ENCODE peak calls at places on chromosomes 12 and 14, in four cellular contexts. V is lower leg skin, N is fibroblast of the aortic adventitia, X is upper lobe of right lung. J is an unnamed sample.
A peak's percentile ranks its signal among the peaks of the same experiment; 100 is the strongest.

GRCh38 chr14:77872971-77873370 is 73.1 kb downstream of the ADCK1 start:
- DNase-seq in N (no peak), V (no peak), X (no peak), J (no peak)

GRCh38 chr14:66698503-66698902 is 190.6 kb downstream of the GPHN start:
- DNase-seq in X (no peak), N (no peak), V (no peak), J (no peak)

GRCh38 chr12:95574030-95574429 is 22.8 kb upstream of the USP44 start:
- DNase-seq in N (no peak), V (no peak), X (no peak), J (no peak)

GRCh38 chr14:75832621-75833297 is 149.0 kb downstream of the TGFB3 start:
- DNase-seq in X (no peak), N (peak; percentile 61), V (no peak), J (peak; percentile 95)

GRCh38 chr14:51327376-51327775 is 87.3 kb downstream of the TMX1 start:
- DNase-seq in V (no peak), N (peak; percentile 61), X (no peak), J (peak; percentile 46)

GRCh38 chr12:94553130-94553519 is 93.5 kb upstream of the CEP83 start:
- DNase-seq in N (peak; percentile 88), V (no peak), X (no peak), J (peak; percentile 87)

GRCh38 chr12:102061096-102061555 is 665 bp downstream of the WASHC3 start:
- DNase-seq in V (no peak), N (peak; percentile 26), X (no peak), J (no peak)

GRCh38 chr14:102784892-102785597 is 7.8 kb downstream of the TRAF3 start:
- DNase-seq in V (no peak), X (no peak), N (no peak), J (peak; percentile 69)

GRCh38 chr14:56808314-56809201 is 1.7 kb downstream of the OTX2 start:
- DNase-seq in N (no peak), V (no peak), X (no peak), J (no peak)

GRCh38 chr12:111438501-111438900 is 32.8 kb downstream of the SH2B3 start:
- DNase-seq in V (no peak), X (no peak), N (peak; percentile 44), J (peak; percentile 60)

GRCh38 chr14:76472199-76472723 is 96.3 kb downstream of the ESRRB start:
- DNase-seq in V (no peak), N (no peak), X (no peak), J (no peak)

GRCh38 chr12:121980211-121980891 is 41.3 kb upstream of the BCL7A start:
- DNase-seq in N (no peak), X (no peak), V (no peak), J (peak; percentile 36)
- H3K4me3 ChIP-seq in N (no peak overlapping the region), X (no peak overlapping the region), V (no peak overlapping the region), J (no peak overlapping the region)

GRCh38 chr14:30657606-30658163 is 35.6 kb downstream of the SCFD1 start:
- DNase-seq in N (peak; percentile 21), V (no peak), X (no peak), J (peak; percentile 14)
- TF ChIP-seq CTCF in N (peak; percentile 46), V (no peak), X (peak; percentile 34), J (peak; percentile 25)

GRCh38 chr14:20608383-20609095 is 17.4 kb upstream of the RNASE12 start:
- DNase-seq in X (no peak), N (no peak), V (no peak), J (no peak)
- H3K4me3 ChIP-seq in X (no peak overlapping the region), N (no peak overlapping the region), V (no peak overlapping the region), J (no peak overlapping the region)

GRCh38 chr12:4266990-4267389 is 6.6 kb upstream of the CCND2 start:
- DNase-seq in X (no peak), N (no peak), V (no peak), J (no peak)
- TF ChIP-seq CTCF in X (no peak), N (no peak), V (no peak), J (no peak)

GRCh38 chr12:53961025-53961761 is 6.5 kb downstream of the HOXC12 start:
- DNase-seq in X (no peak), V (no peak), N (no peak), J (no peak)

GRCh38 chr12:53959314-53959713 is 4.6 kb downstream of the HOXC12 start:
- DNase-seq in N (no peak), V (no peak), X (no peak), J (no peak)

GRCh38 chr12:53958128-53958527 is 3.4 kb downstream of the HOXC12 start:
- DNase-seq in X (no peak), V (no peak), N (no peak), J (no peak)

GRCh38 chr12:53963005-53963404 is 8.3 kb downstream of the HOXC12 start:
- DNase-seq in N (no peak), V (no peak), X (no peak), J (no peak)

DNA sequence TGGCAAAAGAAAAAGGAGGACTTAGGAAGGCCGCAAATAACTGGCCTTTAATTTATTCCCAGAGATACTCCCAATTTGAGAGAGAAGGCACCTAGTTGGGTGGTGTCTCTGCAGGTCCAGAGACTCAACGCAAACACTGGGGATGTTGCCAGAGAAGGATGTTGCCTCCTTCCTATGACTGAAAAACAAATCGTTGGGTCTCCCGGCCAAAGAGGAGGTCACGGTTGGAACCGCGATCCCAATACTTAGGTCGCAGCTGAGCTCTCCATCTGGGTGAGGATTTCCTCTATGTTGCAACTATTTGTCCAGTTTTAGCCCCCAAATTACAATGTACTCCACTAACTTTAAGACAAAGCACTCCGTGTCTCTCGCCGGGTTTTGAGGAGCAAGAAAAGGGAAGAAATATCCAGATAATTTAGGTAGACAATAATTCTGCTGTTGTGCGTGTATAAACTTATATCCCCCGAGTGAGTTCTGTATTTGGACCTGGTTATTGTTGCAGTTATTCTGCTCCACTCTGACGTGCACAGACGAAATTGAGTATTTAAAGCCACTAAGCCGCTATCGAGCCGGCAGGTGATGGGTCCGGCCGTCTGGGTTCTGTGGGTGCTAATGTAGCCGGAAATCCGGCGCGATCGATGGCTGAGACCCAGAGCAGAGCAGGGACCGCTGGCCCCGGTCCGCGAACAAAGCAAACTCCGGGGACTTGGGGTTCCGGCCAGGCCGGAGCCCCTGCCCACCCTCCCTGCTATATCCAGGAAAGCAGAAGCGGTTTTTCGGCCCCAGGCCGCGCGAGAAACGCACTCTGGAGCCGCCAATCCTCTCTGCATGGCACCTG is 5.7 kb downstream of the HOXC12 start:
- DNase-seq in V (no peak), N (no peak), X (no peak), J (no peak)
- H3K4me3 ChIP-seq in V (no peak overlapping the region), N (no peak overlapping the region), X (no peak overlapping the region), J (no peak overlapping the region)

J was measured in fibroblast of mammary gland.